ENCODE peak calls at places on chromosome 1, in four cellular contexts. One of them, this sample, is unnamed.
A peak's percentile ranks its signal among the peaks of the same experiment; 100 is the strongest.

GRCh38 chr1:45380125-45380524 is 39.9 kb upstream of the MUTYH start:
- DNase-seq in IMR-90: no peak
- DNase-seq in stomach: no peak
- DNase-seq in neural progenitor cell: no peak
- DNase-seq in this sample: no peak

GRCh38 chr1:193654951-193655705 is 468.7 kb upstream of the B3GALT2 start:
- DNase-seq in IMR-90: peak; percentile 32
- DNase-seq in neural progenitor cell: no peak
- DNase-seq in stomach: no peak
- DNase-seq in this sample: peak; percentile 34

GRCh38 chr1:231919900-231920299 is 293.3 kb downstream of the DISC1 start:
- DNase-seq in IMR-90: no peak
- DNase-seq in stomach: no peak
- DNase-seq in neural progenitor cell: peak; percentile 29
- DNase-seq in this sample: no peak

GRCh38 chr1:35577071-35577998 is 4.2 kb downstream of the TFAP2E start:
- DNase-seq in neural progenitor cell: peak; percentile 42
- DNase-seq in stomach: peak; percentile 53
- DNase-seq in IMR-90: no peak
- DNase-seq in this sample: peak; percentile 76

GRCh38 chr1:94481473-94481933 is 60.1 kb downstream of the F3 start:
- DNase-seq in neural progenitor cell: peak; percentile 77
- DNase-seq in IMR-90: peak; percentile 74
- DNase-seq in stomach: peak; percentile 64
- DNase-seq in this sample: no peak

GRCh38 chr1:240608707-240609106 is 3.2 kb downstream of the GREM2 start:
- DNase-seq in neural progenitor cell: peak; percentile 42
- DNase-seq in IMR-90: no peak
- DNase-seq in stomach: no peak
- DNase-seq in this sample: no peak

GRCh38 chr1:164579346-164579745 is 20.4 kb downstream of the PBX1 start:
- DNase-seq in stomach: no peak
- DNase-seq in neural progenitor cell: no peak
- DNase-seq in IMR-90: no peak
- DNase-seq in this sample: no peak

GRCh38 chr1:235624751-235625192 is 24.8 kb downstream of the GNG4 start:
- DNase-seq in stomach: no peak
- DNase-seq in IMR-90: peak; percentile 53
- DNase-seq in neural progenitor cell: no peak
- DNase-seq in this sample: no peak

GRCh38 chr1:52142220-52143153 is 598 bp downstream of the ZFYVE9 start:
- DNase-seq in IMR-90: peak; percentile 52
- DNase-seq in stomach: peak; percentile 48
- DNase-seq in neural progenitor cell: peak; percentile 70
- DNase-seq in this sample: peak; percentile 77

GRCh38 chr1:998051-998821 is 1.7 kb downstream of the HES4 start:
- DNase-seq in neural progenitor cell: peak; percentile 74
- DNase-seq in stomach: no peak
- DNase-seq in IMR-90: no peak
- DNase-seq in this sample: peak; percentile 77

GRCh38 chr1:64167176-64167575 is 36.2 kb upstream of the UBE2U start:
- DNase-seq in IMR-90: peak; percentile 56
- DNase-seq in stomach: no peak
- DNase-seq in neural progenitor cell: no peak
- DNase-seq in this sample: no peak

GRCh38 chr1:94863919-94864318 is 43.8 kb downstream of the SLC44A3 start:
- DNase-seq in IMR-90: peak; percentile 87
- DNase-seq in stomach: peak; percentile 37
- DNase-seq in neural progenitor cell: no peak
- DNase-seq in this sample: no peak

GRCh38 chr1:14782741-14783591 is 184.5 kb downstream of the KAZN start:
- DNase-seq in neural progenitor cell: no peak
- DNase-seq in stomach: no peak
- DNase-seq in IMR-90: no peak
- DNase-seq in this sample: no peak

GRCh38 chr1:116910379-116911165 is 856 bp downstream of the PTGFRN start:
- DNase-seq in neural progenitor cell: peak; percentile 48
- DNase-seq in stomach: peak; percentile 61
- DNase-seq in IMR-90: no peak
- DNase-seq in this sample: peak; percentile 79

GRCh38 chr1:195439661-195440060 is 1168.6 kb downstream of the KCNT2 start:
- DNase-seq in neural progenitor cell: no peak
- DNase-seq in stomach: no peak
- DNase-seq in IMR-90: no peak
- DNase-seq in this sample: no peak

GRCh38 chr1:66930823-66931174 is 6.0 kb downstream of the MIER1 start:
- DNase-seq in stomach: no peak
- DNase-seq in neural progenitor cell: no peak
- DNase-seq in IMR-90: no peak
- DNase-seq in this sample: no peak

GRCh38 chr1:91830242-91831131 is 55.5 kb downstream of the TGFBR3 start:
- DNase-seq in stomach: no peak
- DNase-seq in IMR-90: peak; percentile 91
- DNase-seq in neural progenitor cell: no peak
- DNase-seq in this sample: peak; percentile 75

GRCh38 chr1:47709302-47710074 is 271.6 kb downstream of the FOXD2 start:
- DNase-seq in neural progenitor cell: peak; percentile 92
- DNase-seq in stomach: no peak
- DNase-seq in IMR-90: no peak
- DNase-seq in this sample: no peak

GRCh38 chr1:36034692-36035091 is 49.2 kb upstream of the TEKT2 start:
- DNase-seq in neural progenitor cell: no peak
- DNase-seq in IMR-90: peak; percentile 75
- DNase-seq in stomach: no peak
- DNase-seq in this sample: no peak

GRCh38 chr1:181396171-181396670 is 87.1 kb upstream of the CACNA1E start:
- DNase-seq in IMR-90: no peak
- DNase-seq in stomach: no peak
- DNase-seq in neural progenitor cell: no peak
- DNase-seq in this sample: no peak

GRCh38 chr1:147539122-147539575 is 2.2 kb upstream of the BCL9 start:
- DNase-seq in stomach: no peak
- DNase-seq in IMR-90: peak; percentile 98
- DNase-seq in neural progenitor cell: no peak
- DNase-seq in this sample: no peak

GRCh38 chr1:89605692-89606091 is 27.2 kb upstream of the LRRC8C start:
- DNase-seq in neural progenitor cell: no peak
- DNase-seq in stomach: no peak
- DNase-seq in IMR-90: peak; percentile 55
- DNase-seq in this sample: no peak

GRCh38 chr1:94115900-94116436 is 5.0 kb downstream of the ABCA4 start:
- DNase-seq in neural progenitor cell: no peak
- DNase-seq in stomach: no peak
- DNase-seq in IMR-90: peak; percentile 17
- DNase-seq in this sample: no peak

GRCh38 chr1:89894210-89894668 is 73.4 kb downstream of the LRRC8D start:
- DNase-seq in IMR-90: peak; percentile 91
- DNase-seq in neural progenitor cell: no peak
- DNase-seq in stomach: no peak
- DNase-seq in this sample: no peak

GRCh38 chr1:35929730-35930592 is 944 bp upstream of the AGO3 start:
- DNase-seq in IMR-90: peak; percentile 42
- DNase-seq in neural progenitor cell: peak; percentile 72
- DNase-seq in stomach: peak; percentile 41
- DNase-seq in this sample: peak; percentile 79

GRCh38 chr1:56780128-56780750 is 39.0 kb downstream of the FYB2 start:
- DNase-seq in neural progenitor cell: peak; percentile 36
- DNase-seq in IMR-90: no peak
- DNase-seq in stomach: no peak
- DNase-seq in this sample: no peak

GRCh38 chr1:202281316-202282016 is 60.3 kb downstream of the UBE2T start:
- DNase-seq in stomach: no peak
- DNase-seq in IMR-90: peak; percentile 81
- DNase-seq in neural progenitor cell: no peak
- DNase-seq in this sample: no peak

GRCh38 chr1:240122639-240123604 is 31.2 kb downstream of the FMN2 start:
- DNase-seq in neural progenitor cell: peak; percentile 14
- DNase-seq in IMR-90: no peak
- DNase-seq in stomach: no peak
- DNase-seq in this sample: no peak

GRCh38 chr1:197773856-197774255 is 1.4 kb downstream of the DENND1B start:
- DNase-seq in IMR-90: no peak
- DNase-seq in neural progenitor cell: no peak
- DNase-seq in stomach: no peak
- DNase-seq in this sample: no peak

GRCh38 chr1:25199876-25200620 is 32.3 kb downstream of the SYF2 start:
- DNase-seq in neural progenitor cell: no peak
- DNase-seq in stomach: no peak
- DNase-seq in IMR-90: no peak
- DNase-seq in this sample: no peak

GRCh38 chr1:38962560-38962959 is 20.9 kb upstream of the RHBDL2 start:
- DNase-seq in stomach: no peak
- DNase-seq in neural progenitor cell: no peak
- DNase-seq in IMR-90: peak; percentile 28
- DNase-seq in this sample: no peak

GRCh38 chr1:93700532-93701469 is 19.2 kb upstream of the BCAR3 start:
- DNase-seq in stomach: no peak
- DNase-seq in IMR-90: no peak
- DNase-seq in neural progenitor cell: no peak
- DNase-seq in this sample: no peak

GRCh38 chr1:11918779-11919519 is 7.3 kb downstream of the KIAA2013 start:
- DNase-seq in stomach: no peak
- DNase-seq in IMR-90: peak; percentile 88
- DNase-seq in neural progenitor cell: no peak
- DNase-seq in this sample: peak; percentile 76

GRCh38 chr1:10272274-10272673 is 61.9 kb downstream of the KIF1B start:
- DNase-seq in stomach: no peak
- DNase-seq in IMR-90: no peak
- DNase-seq in neural progenitor cell: no peak
- DNase-seq in this sample: no peak

GRCh38 chr1:97726386-97726785 is 194.4 kb downstream of the DPYD start:
- DNase-seq in IMR-90: peak; percentile 24
- DNase-seq in stomach: no peak
- DNase-seq in neural progenitor cell: no peak
- DNase-seq in this sample: no peak

GRCh38 chr1:156426015-156426414 is 57.0 kb downstream of the RHBG start:
- DNase-seq in neural progenitor cell: no peak
- DNase-seq in IMR-90: no peak
- DNase-seq in stomach: no peak
- DNase-seq in this sample: no peak

GRCh38 chr1:220093361-220094015 is 444 bp upstream of the IARS2 start:
- DNase-seq in stomach: no peak
- DNase-seq in neural progenitor cell: no peak
- DNase-seq in IMR-90: no peak
- DNase-seq in this sample: no peak

GRCh38 chr1:112332751-112333150 is 63.3 kb upstream of the CTTNBP2NL start:
- DNase-seq in stomach: no peak
- DNase-seq in IMR-90: no peak
- DNase-seq in neural progenitor cell: no peak
- DNase-seq in this sample: no peak

GRCh38 chr1:112335351-112335750 is 60.7 kb upstream of the CTTNBP2NL start:
- DNase-seq in neural progenitor cell: no peak
- DNase-seq in IMR-90: peak; percentile 4
- DNase-seq in stomach: no peak
- DNase-seq in this sample: no peak

GRCh38 chr1:112341986-112342385 is 54.0 kb upstream of the CTTNBP2NL start:
- DNase-seq in neural progenitor cell: no peak
- DNase-seq in IMR-90: no peak
- DNase-seq in stomach: no peak
- DNase-seq in this sample: no peak

GRCh38 chr1:112337028-112337531 is 58.9 kb upstream of the CTTNBP2NL start:
- DNase-seq in IMR-90: peak; percentile 31
- DNase-seq in neural progenitor cell: peak; percentile 24
- DNase-seq in stomach: peak; percentile 34
- DNase-seq in this sample: peak; percentile 79
- H3K4me3 ChIP-seq in IMR-90: no peak overlapping the region
- H3K4me3 ChIP-seq in neural progenitor cell: no peak overlapping the region
- H3K4me3 ChIP-seq in stomach: no peak overlapping the region
- H3K4me3 ChIP-seq in this sample: no peak overlapping the region

GRCh38 chr1:150548324-150548631 is 930 bp upstream of the ADAMTSL4 start:
- DNase-seq in stomach: no peak
- DNase-seq in IMR-90: no peak
- DNase-seq in neural progenitor cell: no peak
- DNase-seq in this sample: no peak
- H3K4me1 ChIP-seq in stomach: peaks cover 41% of the 10 kb centered on the region
- H3K4me1 ChIP-seq in IMR-90: peaks cover 23% of the 10 kb centered on the region
- H3K4me1 ChIP-seq in neural progenitor cell: peaks cover 18% of the 10 kb centered on the region
- H3K4me1 ChIP-seq in this sample: peaks cover 10% of the 10 kb centered on the region

DNA sequence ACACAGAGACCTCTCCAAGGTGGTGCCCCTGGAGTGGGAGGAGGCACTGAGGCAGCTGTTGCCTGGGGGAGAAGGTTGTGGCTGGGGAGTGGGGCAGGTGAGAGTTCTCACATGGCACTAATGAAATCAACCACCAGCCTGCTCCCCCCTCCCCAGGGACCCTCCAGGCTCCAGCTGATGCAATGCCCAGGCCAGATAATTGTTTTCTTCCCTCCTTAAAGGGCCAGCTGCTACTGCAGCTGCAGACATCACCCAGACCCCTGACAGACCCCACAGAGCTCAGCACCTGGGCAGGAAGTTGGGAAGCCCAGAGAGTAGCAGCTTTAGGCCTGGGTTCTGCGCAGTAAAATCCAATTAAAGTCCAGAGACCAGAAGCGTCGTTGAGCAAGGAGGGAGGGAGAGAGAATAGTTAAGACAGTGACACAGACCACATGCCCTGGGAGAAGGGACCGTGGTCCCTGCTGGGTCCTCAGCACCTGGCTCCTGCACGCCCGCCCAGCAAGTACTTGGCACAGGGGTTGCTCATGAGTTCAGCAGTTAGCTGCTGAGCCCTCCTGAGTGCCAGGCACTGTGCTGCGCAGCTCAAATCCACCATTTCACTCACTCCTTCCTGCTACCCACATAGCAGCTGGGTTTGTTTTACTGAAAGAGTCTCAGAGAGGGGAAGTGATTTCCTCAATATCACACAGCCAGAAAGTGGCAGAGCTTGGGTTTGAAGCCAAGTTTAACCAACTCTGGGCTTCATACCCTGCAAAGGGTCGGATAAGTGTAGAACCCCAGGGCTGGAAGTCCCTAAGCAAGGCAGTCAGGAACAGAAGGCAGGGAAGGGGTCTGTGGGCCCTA is 1.9 kb downstream of the RIMS3 start:
- DNase-seq in neural progenitor cell: no peak
- DNase-seq in IMR-90: no peak
- DNase-seq in stomach: no peak
- DNase-seq in this sample: no peak
- H3K4me3 ChIP-seq in neural progenitor cell: no peak overlapping the region
- H3K4me3 ChIP-seq in IMR-90: no peak overlapping the region
- H3K4me3 ChIP-seq in stomach: no peak overlapping the region
- H3K4me3 ChIP-seq in this sample: no peak overlapping the region

GRCh38 chr1:145956361-145956760 is 1.5 kb downstream of the LIX1L start:
- DNase-seq in IMR-90: no peak
- DNase-seq in stomach: no peak
- DNase-seq in neural progenitor cell: no peak
- DNase-seq in this sample: no peak

GRCh38 chr1:145957443-145958319 is at the start of gene LIX1L:
- DNase-seq in neural progenitor cell: peak; percentile 99
- DNase-seq in stomach: peak; percentile 96
- DNase-seq in IMR-90: peak; percentile 96
- DNase-seq in this sample: peak; percentile 98

GRCh38 chr1:145955436-145955835 is 2.4 kb downstream of the LIX1L start:
- DNase-seq in neural progenitor cell: no peak
- DNase-seq in IMR-90: no peak
- DNase-seq in stomach: no peak
- DNase-seq in this sample: no peak

GRCh38 chr1:145958734-145959133 is 917 bp upstream of the LIX1L start:
- DNase-seq in stomach: no peak
- DNase-seq in IMR-90: no peak
- DNase-seq in neural progenitor cell: no peak
- DNase-seq in this sample: no peak

GRCh38 chr1:145956776-145957442 is 908 bp downstream of the LIX1L start:
- DNase-seq in stomach: no peak
- DNase-seq in neural progenitor cell: no peak
- DNase-seq in IMR-90: peak; percentile 38
- DNase-seq in this sample: peak; percentile 80
- H3K4me1 ChIP-seq in stomach: peaks cover 52% of the 10 kb centered on the region
- H3K4me1 ChIP-seq in neural progenitor cell: peaks cover 20% of the 10 kb centered on the region
- H3K4me1 ChIP-seq in IMR-90: peaks cover 13% of the 10 kb centered on the region
- H3K4me1 ChIP-seq in this sample: peaks cover 4% of the 10 kb centered on the region

This sample was measured in right cardiac atrium.